ENCODE peak calls at places on chromosomes 6 and 20, in six cellular contexts. L is K562, G is Panc1, I is breast epithelium, X is GM23338, F is HCT116. O is an unnamed sample.

GRCh38 chr6:36769161-36769675 is 70.0 kb downstream of the CPNE5 start:
- DNase-seq in I (no peak), X (no peak), F (no peak), G (no peak), L (no peak), O (no peak)

GRCh38 chr20:11982289-11982957 is 64.7 kb downstream of the BTBD3 start:
- DNase-seq in F (no peak), L (no peak), I (no peak), G (no peak), X (no peak), O (no peak)

GRCh38 chr6:113813207-113813606 is 43.9 kb upstream of the MARCKS start:
- DNase-seq in F (no peak), X (no peak), I (no peak), G (no peak), L (no peak), O (no peak)

GRCh38 chr6:131023834-131024504 is 39.1 kb downstream of the EPB41L2 start:
- DNase-seq in X (no peak), G (no peak), L (no peak), I (no peak), F (peak), O (no peak)

GRCh38 chr6:112372213-112372806 is 25.2 kb downstream of the RFPL4B start:
- DNase-seq in G (peak), X (peak), I (no peak), L (no peak), F (peak), O (no peak)

GRCh38 chr20:48231253-48231652 is 446.0 kb upstream of the SULF2 start:
- DNase-seq in I (no peak), X (no peak), L (no peak), G (no peak), F (no peak), O (no peak)

GRCh38 chr6:46949662-46950280 is 28.0 kb upstream of the ADGRF5 start:
- DNase-seq in I (no peak), X (no peak), F (no peak), G (no peak), L (no peak), O (no peak)

GRCh38 chr20:46130534-46130933 is 12.4 kb downstream of the CD40 start:
- DNase-seq in F (no peak), G (no peak), L (no peak), X (no peak), I (no peak), O (no peak)

GRCh38 chr6:39263299-39264037 is 34.2 kb upstream of the KCNK5 start:
- DNase-seq in I (no peak), L (no peak), X (peak), G (no peak), F (no peak), O (peak)

GRCh38 chr6:49341869-49342268 is 121.2 kb downstream of the MMUT start:
- DNase-seq in L (no peak), X (peak), I (no peak), G (no peak), F (no peak), O (no peak)

GRCh38 chr6:8499540-8499939 is 64.2 kb upstream of the SLC35B3 start:
- DNase-seq in L (no peak), G (no peak), F (peak), I (no peak), X (peak), O (no peak)

GRCh38 chr6:39196648-39197047 is 32.6 kb downstream of the KCNK5 start:
- DNase-seq in X (no peak), F (no peak), G (no peak), L (peak), I (no peak), O (no peak)

GRCh38 chr20:38243617-38244016 is 16.9 kb downstream of the KIAA1755 start:
- DNase-seq in L (no peak), F (no peak), I (no peak), X (no peak), G (no peak), O (no peak)

GRCh38 chr6:166644631-166645030 is 17.6 kb upstream of the RPS6KA2 start:
- DNase-seq in G (no peak), L (no peak), X (no peak), F (no peak), I (no peak), O (no peak)

GRCh38 chr6:108904731-108905130 is 56.5 kb downstream of the ARMC2 start:
- DNase-seq in X (no peak), I (no peak), F (no peak), G (no peak), L (no peak), O (no peak)

GRCh38 chr6:16639689-16640480 is 121.4 kb downstream of the ATXN1 start:
- DNase-seq in I (no peak), L (no peak), G (peak), F (no peak), X (no peak), O (no peak)

GRCh38 chr6:56374841-56375369 is 127.5 kb upstream of the COL21A1 start:
- DNase-seq in G (no peak), L (no peak), X (no peak), F (no peak), I (no peak), O (no peak)
- TF ChIP-seq POLR2AphosphoS5 in G (no peak), L (no peak), X (no peak), F (no peak), I (peak), O (no peak)

GRCh38 chr6:6825986-6826901 is 237.7 kb downstream of the LY86 start:
- DNase-seq in I (peak), L (no peak), F (no peak), X (no peak), G (no peak), O (no peak)

GRCh38 chr6:6823568-6824224 is 235.2 kb downstream of the LY86 start:
- DNase-seq in I (no peak), G (no peak), X (no peak), F (no peak), L (no peak), O (no peak)

GRCh38 chr6:6826961-6827360 is 238.4 kb downstream of the LY86 start:
- DNase-seq in G (no peak), X (no peak), I (no peak), L (no peak), F (no peak), O (no peak)

GRCh38 chr6:6824381-6824780 is 235.9 kb downstream of the LY86 start:
- DNase-seq in F (no peak), I (peak), X (no peak), L (no peak), G (no peak), O (no peak)

DNA sequence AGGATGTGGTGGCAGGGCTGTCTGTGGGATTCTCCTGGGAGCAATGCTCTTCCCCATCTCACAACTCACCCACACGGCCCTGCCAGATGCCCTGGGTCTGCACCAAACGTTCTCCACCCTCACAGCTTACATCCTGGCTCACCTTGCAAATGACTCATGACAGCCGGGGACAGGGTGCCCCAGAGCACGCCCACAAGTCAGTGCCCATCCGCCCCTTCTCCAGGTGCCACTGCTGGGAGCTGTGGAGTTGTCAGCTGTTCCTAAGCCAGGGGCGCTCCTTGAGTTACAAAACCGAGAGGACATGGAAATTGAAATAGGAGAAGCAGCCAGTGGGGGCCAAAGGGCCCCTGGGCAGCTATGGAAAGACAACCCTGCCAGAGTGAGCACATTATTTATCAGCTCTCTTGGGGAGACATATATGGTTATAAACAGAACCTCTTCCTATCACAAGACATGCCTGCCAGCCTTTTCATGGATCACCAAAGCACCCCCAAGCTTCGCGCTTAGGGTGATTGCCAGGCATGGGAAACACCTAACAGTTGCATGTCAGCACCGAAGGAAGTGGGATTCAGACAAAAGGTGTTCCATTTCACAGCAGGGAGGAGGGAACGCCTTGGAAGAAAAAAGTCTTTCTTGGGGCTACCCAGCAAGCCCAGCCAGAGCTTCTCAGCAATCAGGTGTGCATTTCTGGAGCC is 236.8 kb downstream of the LY86 start:
- DNase-seq in G (no peak), F (no peak), X (no peak), I (peak), L (no peak), O (no peak)
- TF ChIP-seq CTCF in G (no peak), F (no peak), X (no peak), I (no peak), L (no peak), O (no peak)

DNA sequence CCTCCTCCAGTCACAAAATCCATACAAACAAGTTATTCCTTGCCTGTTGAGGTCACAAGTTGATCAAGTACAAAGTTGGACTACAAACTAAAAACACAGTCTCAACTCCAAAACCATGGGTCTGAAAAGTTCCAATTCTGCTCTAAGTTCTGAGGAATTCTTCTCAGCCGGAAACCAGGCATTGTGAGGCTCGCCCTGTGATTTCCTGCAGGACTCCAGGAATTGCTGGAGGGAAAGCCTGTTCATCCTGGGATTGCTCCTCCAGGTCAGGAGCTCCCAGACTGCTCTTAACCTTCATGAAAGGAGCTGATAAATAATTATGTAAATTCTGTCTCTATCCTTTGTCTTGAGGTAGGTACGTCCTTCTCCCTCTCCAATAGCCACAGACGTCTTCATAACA is 8.5 kb downstream of the TRAM2 start:
- DNase-seq in G (no peak), F (no peak), X (no peak), I (no peak), L (no peak), O (no peak)
- TF ChIP-seq POLR2AphosphoS5 in G (no peak), F (no peak), X (no peak), I (no peak), L (no peak), O (peak)

GRCh38 chr20:17680836-17681740 is 954 bp downstream of the RRBP1 start:
- DNase-seq in F (no peak), L (peak), G (no peak), I (peak), X (peak), O (peak)
- TF ChIP-seq CTCF in F (peak), L (peak), G (peak), I (peak), X (no peak), O (peak)

O was measured in prostate gland.